ENCODE peak calls at places on chromosomes 5 and 9, in seven cellular contexts. N is ovary, T is stomach, S is upper lobe of left lung, O is NB4, F is A549, J is heart left ventricle. I is an unnamed sample.

GRCh38 chr5:148913985-148914421 is 87.6 kb downstream of the ADRB2 start:
- DNase-seq in J (no peak), S (peak; percentile 43), O (no peak), F (no peak), N (no peak), T (no peak), I (no peak)

GRCh38 chr5:151770383-151771258 is 1.1 kb upstream of the G3BP1 start:
- DNase-seq in N (peak; percentile 88), T (peak; percentile 59), F (peak; percentile 24), J (peak; percentile 82), S (peak; percentile 67), O (peak; percentile 88), I (peak; percentile 74)

GRCh38 chr9:135607401-135608293 is 31.7 kb downstream of the GLT6D1 start:
- DNase-seq in T (peak; percentile 18), O (no peak), J (no peak), F (no peak), N (no peak), S (no peak), I (no peak)

GRCh38 chr9:9998491-9999287 is 614.1 kb downstream of the PTPRD start:
- DNase-seq in F (no peak), N (no peak), O (peak; percentile 43), S (no peak), J (no peak), T (no peak), I (no peak)

GRCh38 chr5:144048254-144048856 is 122.1 kb downstream of the YIPF5 start:
- DNase-seq in O (no peak), S (no peak), T (no peak), F (no peak), N (no peak), J (no peak), I (no peak)

GRCh38 chr5:3311443-3311842 is 284.2 kb upstream of the IRX1 start:
- DNase-seq in O (no peak), T (no peak), S (no peak), J (no peak), F (no peak), N (no peak), I (peak; percentile 81)

GRCh38 chr5:10590226-10591047 is 26.6 kb downstream of the ANKRD33B start:
- DNase-seq in J (peak; percentile 44), S (no peak), T (no peak), O (no peak), F (peak; percentile 72), N (no peak), I (peak; percentile 49)

GRCh38 chr9:129166962-129167557 is 11.0 kb downstream of the IER5L start:
- DNase-seq in S (peak; percentile 91), F (peak; percentile 97), T (peak; percentile 95), N (peak; percentile 80), O (peak; percentile 83), J (peak; percentile 78), I (peak; percentile 95)

GRCh38 chr9:98848450-98849149 is 41.1 kb downstream of the GALNT12 start:
- DNase-seq in F (peak; percentile 83), S (peak; percentile 90), O (peak; percentile 84), J (peak; percentile 88), N (peak; percentile 91), T (peak; percentile 93), I (peak; percentile 87)
- TF ChIP-seq POLR2A in F (no peak), S (no peak), O (no peak), J (no peak), N (no peak), T (no peak), I (no peak)

DNA sequence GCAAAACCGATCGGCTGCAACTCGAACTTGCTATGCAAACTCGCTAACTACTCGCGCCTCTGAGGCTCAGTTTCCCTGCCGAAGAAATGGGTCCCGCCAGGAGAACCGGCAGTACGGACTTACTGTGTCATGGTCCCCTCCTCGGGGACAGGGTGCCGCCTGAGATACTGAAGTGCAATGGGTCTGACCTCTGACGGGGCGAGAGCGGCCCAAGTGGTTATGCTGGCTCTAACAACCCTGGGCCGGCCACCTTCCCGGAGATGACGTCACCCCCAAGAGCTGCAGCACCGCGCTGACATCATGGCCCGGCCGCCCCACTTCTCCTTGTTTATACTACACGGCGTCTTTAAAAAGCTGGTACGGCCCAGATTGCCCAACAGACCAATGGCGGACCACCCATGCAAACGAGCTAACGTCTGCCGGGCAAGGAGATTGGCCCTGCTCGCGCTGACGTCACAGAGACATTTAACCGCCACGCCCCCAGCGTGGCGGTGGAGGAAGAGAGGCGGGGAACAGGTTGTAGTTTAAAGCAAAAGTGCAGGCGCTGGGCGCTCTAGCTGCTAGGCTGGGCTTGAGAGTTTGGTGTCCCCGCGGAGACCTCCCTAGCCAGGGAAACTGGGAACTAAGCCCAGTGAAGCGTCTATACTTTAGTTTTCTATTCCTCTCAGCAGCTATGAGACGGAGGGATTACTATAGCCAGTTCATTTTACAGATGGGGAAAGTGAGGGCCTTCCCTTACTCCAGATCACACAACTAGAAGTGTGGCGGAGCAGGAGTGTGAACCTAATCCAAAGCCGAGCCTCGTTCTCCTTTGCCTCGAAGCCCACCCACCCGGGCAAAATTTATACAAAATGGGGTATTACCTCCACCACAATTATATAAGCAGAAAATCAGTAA is 654 bp upstream of the RNF44 start:
- DNase-seq in N (peak; percentile 97), S (peak; percentile 100), O (peak; percentile 99), F (peak; percentile 94), T (peak; percentile 99), J (peak; percentile 99), I (peak; percentile 100)
- TF ChIP-seq POLR2A in N (peak; percentile 40), S (no peak), O (peak; percentile 73), F (no peak), T (peak; percentile 38), J (peak; percentile 39), I (no peak)

GRCh38 chr9:112332977-112333638 is at the start of gene PTBP3:
- DNase-seq in S (peak; percentile 88), N (peak; percentile 84), O (peak; percentile 86), F (peak; percentile 55), T (peak; percentile 89), J (peak; percentile 82), I (peak; percentile 77)
- TF ChIP-seq POLR2A in S (peak; percentile 40), N (peak; percentile 63), O (peak; percentile 27), F (peak; percentile 76), T (no peak), J (peak; percentile 65), I (peak; percentile 54)

DNA sequence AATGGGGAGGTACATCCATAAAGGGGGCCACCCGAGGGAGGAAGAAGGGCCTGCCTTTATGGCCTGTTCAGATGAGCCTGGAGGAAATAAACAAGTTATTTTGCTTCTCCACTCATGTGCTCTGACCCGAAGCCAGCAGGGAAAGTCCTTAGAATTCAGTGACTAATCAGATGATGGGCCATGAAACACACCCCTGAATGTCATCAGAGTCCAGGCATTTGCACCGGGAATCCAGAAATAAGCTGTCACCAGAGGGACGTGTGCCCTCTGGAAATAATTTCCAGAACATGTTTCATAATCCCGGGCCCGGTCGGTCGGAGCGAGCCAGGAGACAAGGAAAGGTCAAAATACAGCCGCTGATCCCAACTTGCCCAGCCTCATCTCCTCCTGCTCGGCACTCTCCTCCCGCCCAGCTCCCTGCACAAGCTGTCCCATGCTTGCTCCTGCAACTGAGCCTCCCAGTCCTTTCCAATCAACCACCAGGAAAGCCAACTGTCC is 73.6 kb upstream of the ZNF622 start:
- DNase-seq in N (no peak), T (peak; percentile 29), O (no peak), J (peak; percentile 74), F (peak; percentile 65), S (peak; percentile 45), I (peak; percentile 96)
- TF ChIP-seq POLR2A in N (no peak), T (no peak), O (no peak), J (peak; percentile 28), F (no peak), S (no peak), I (no peak)

GRCh38 chr5:68288756-68289134 is 73.2 kb downstream of the PIK3R1 start:
- DNase-seq in T (no peak), J (no peak), N (peak; percentile 44), F (no peak), S (no peak), O (no peak), I (no peak)

GRCh38 chr5:68287631-68287975 is 72.0 kb downstream of the PIK3R1 start:
- DNase-seq in S (no peak), N (no peak), O (no peak), T (no peak), F (no peak), J (no peak), I (no peak)

GRCh38 chr5:68289576-68289975 is 74.0 kb downstream of the PIK3R1 start:
- DNase-seq in N (no peak), J (no peak), F (no peak), O (no peak), S (no peak), T (no peak), I (no peak)

GRCh38 chr5:68286612-68286912 is 71.0 kb downstream of the PIK3R1 start:
- DNase-seq in J (no peak), S (no peak), F (no peak), N (no peak), O (no peak), T (no peak), I (no peak)

GRCh38 chr5:68287976-68288755 is 72.6 kb downstream of the PIK3R1 start:
- DNase-seq in S (peak; percentile 77), F (peak; percentile 34), J (peak; percentile 77), N (peak; percentile 81), O (no peak), T (peak; percentile 66), I (peak; percentile 48)
- TF ChIP-seq POLR2A in S (no peak), F (peak; percentile 25), J (no peak), N (no peak), O (no peak), T (no peak), I (no peak)

GRCh38 chr9:137254624-137255447 is at the start of gene NELFB:
- DNase-seq in F (peak; percentile 98), J (peak; percentile 97), T (peak; percentile 96), S (peak; percentile 94), N (peak; percentile 97), O (peak; percentile 90), I (peak; percentile 97)
- TF ChIP-seq POLR2A in F (peak; percentile 90), J (peak; percentile 90), T (no peak), S (no peak), N (peak; percentile 32), O (peak; percentile 88), I (no peak)

DNA sequence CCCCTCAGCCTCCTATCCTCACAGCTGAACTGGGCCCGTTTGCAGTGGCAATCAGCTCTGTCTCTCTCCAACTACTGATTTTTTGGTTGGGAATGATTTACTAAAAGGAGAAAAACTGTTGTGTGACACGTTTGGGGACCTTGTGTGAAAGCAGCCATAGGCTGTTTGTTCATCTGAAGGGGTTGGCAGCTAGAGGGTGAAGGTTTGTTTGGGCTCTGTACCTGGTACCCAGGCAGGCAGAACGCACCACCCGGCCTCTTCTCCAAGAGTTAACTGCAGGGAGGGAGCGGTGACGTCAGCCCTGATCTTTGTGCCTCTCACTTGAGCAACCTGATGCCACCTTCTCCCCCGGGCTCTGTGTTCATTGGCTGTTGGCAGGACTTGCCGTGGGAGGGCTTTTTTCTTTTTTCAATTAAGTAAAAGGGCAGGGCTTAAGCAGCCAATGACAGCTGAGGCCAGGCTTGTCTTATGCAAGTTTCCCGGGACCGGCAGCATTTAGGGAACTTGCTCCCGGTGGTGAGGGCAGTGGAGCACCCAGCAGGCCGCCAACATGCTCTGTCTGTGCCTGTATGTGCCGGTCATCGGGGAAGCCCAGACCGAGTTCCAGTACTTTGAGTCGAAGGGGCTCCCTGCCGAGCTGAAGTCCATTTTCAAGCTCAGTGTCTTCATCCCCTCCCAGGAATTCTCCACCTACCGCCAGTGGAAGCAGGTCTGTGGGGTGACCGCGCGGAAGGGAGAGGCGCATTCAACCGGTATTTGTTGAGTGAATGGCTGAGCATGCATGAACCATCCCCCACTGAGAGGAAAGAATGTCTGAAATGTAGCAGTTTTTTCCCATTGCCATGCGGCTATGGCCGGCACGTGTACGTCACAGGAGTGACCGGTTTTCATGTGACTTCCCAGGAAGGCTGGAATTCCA is 29.3 kb downstream of the PTGES2 start:
- DNase-seq in O (peak; percentile 95), N (peak; percentile 90), J (peak; percentile 90), T (peak; percentile 98), F (peak; percentile 92), S (peak; percentile 100), I (peak; percentile 94)
- TF ChIP-seq POLR2A in O (no peak), N (peak; percentile 94), J (peak; percentile 98), T (peak; percentile 99), F (peak; percentile 90), S (peak; percentile 60), I (no peak)

I was measured in lower leg skin.